ENCODE peak calls at places on chromosome 10, in five cellular contexts. G is right lobe of liver; R is cardiac muscle cell; V is CD8-positive, alpha-beta T cell; O is Peyer's patch. J is an unnamed sample.
A peak's percentile ranks its signal among the peaks of the same experiment; 100 is the strongest.

GRCh38 chr10:73576890-73577591 is 14.1 kb downstream of the USP54 start:
- DNase-seq in O (no peak), R (no peak), V (no peak), G (no peak), J (no peak)

GRCh38 chr10:91090761-91091529 is 129.5 kb upstream of the PCGF5 start:
- DNase-seq in G (no peak), O (no peak), V (no peak), R (no peak), J (no peak)

GRCh38 chr10:48523820-48524758 is 80.8 kb downstream of the ARHGAP22 start:
- DNase-seq in G (no peak), O (no peak), R (peak; percentile 68), V (no peak), J (no peak)

GRCh38 chr10:43295436-43295835 is 28.6 kb upstream of the RASGEF1A start:
- DNase-seq in O (no peak), G (no peak), V (no peak), R (no peak), J (no peak)

GRCh38 chr10:103858360-103858759 is 3.0 kb upstream of the SH3PXD2A start:
- DNase-seq in R (no peak), V (no peak), O (no peak), G (no peak), J (no peak)

GRCh38 chr10:9613338-9613737 is 1404.3 kb upstream of the CELF2 start:
- DNase-seq in R (no peak), G (no peak), V (no peak), O (no peak), J (no peak)

GRCh38 chr10:115649217-115649616 is 556.1 kb downstream of the ATRNL1 start:
- DNase-seq in G (no peak), R (no peak), V (no peak), O (no peak), J (no peak)

GRCh38 chr10:127919418-127920191 is 12.7 kb downstream of the PTPRE start:
- DNase-seq in R (no peak), V (no peak), O (no peak), G (no peak), J (no peak)

GRCh38 chr10:25300073-25300472 is 125.3 kb downstream of the GPR158 start:
- DNase-seq in R (no peak), G (no peak), O (no peak), V (no peak), J (no peak)

GRCh38 chr10:14659626-14660196 is 115.0 kb downstream of the FAM107B start:
- DNase-seq in R (no peak), G (peak; percentile 30), O (peak; percentile 78), V (peak; percentile 19), J (no peak)

GRCh38 chr10:73095479-73096021 is 1.1 kb downstream of the P4HA1 start:
- DNase-seq in G (peak; percentile 53), R (peak; percentile 80), V (no peak), O (peak; percentile 40), J (peak; percentile 61)

GRCh38 chr10:93437000-93437945 is 44.9 kb downstream of the MYOF start:
- DNase-seq in R (peak; percentile 82), G (peak; percentile 31), O (no peak), V (no peak), J (peak; percentile 98)

GRCh38 chr10:52226448-52226847 is 87.6 kb upstream of the DKK1 start:
- DNase-seq in O (no peak), V (no peak), R (no peak), G (no peak), J (no peak)

GRCh38 chr10:61438141-61438984 is 14.8 kb downstream of the TMEM26 start:
- DNase-seq in O (no peak), V (no peak), R (no peak), G (no peak), J (no peak)

GRCh38 chr10:118330295-118331076 is 11.6 kb downstream of the FAM204A start:
- DNase-seq in R (no peak), O (no peak), G (no peak), V (no peak), J (no peak)

GRCh38 chr10:23203369-23204325 is 11.5 kb downstream of the PTF1A start:
- DNase-seq in R (no peak), G (no peak), V (no peak), O (no peak), J (no peak)

GRCh38 chr10:69459893-69460575 is 8.8 kb downstream of the TSPAN15 start:
- DNase-seq in G (no peak), V (no peak), O (no peak), R (no peak), J (no peak)

GRCh38 chr10:32956365-32957197 is 1.4 kb downstream of the ITGB1 start:
- DNase-seq in V (no peak), O (no peak), G (no peak), R (no peak), J (no peak)

GRCh38 chr10:103614511-103615158 is 121.1 kb downstream of the NEURL1 start:
- DNase-seq in R (no peak), V (no peak), G (no peak), O (no peak), J (no peak)

GRCh38 chr10:12367272-12367671 is 17.9 kb downstream of the CAMK1D start:
- DNase-seq in R (no peak), O (no peak), G (no peak), V (no peak), J (no peak)

GRCh38 chr10:110074986-110075664 is 67.3 kb downstream of the ADD3 start:
- DNase-seq in V (no peak), R (no peak), G (no peak), O (no peak), J (peak; percentile 75)

DNA sequence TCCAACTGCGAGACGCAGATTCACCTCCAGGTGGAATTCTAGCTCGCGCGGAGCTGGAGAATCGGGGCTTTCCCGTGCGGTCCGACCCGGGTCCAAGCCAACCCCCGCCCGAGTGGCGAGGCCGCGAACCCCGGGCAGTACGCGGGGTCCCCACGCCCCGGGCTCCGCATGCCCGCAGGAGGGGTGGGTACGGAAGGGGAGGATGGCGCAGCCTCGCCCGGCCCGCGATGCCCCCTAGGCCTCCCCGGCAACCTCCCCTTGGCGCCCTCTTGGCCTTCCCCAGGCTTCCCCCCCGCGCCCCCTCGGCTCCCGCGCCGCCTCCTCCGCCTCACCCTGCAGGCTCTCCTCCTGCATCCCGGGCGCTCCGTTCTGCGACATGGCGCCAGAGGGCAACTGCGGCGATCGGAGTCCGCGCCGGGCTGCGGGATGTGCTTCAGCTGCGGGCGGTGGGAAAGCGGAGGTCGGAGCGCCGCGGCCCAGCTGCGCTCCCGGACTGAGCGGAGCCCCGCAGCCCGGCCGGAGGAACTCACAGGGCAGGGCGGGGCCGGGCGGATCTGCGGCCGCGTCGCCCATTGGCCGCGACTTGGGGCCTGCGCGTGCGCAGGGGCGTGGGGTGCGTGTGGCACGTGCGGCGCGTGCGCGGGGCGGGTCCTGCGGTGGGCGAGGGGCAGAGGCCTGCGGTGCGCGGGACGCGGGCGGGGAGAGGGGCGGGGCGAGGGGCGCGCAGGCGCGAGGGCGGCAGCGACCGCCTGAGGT is at the start of gene BNIP3:
- DNase-seq in G (peak; percentile 96), R (peak; percentile 98), O (peak; percentile 86), V (peak; percentile 84), J (peak; percentile 83)
- H3K27ac ChIP-seq in G (peak within 1 kb of the TSS; percentile 90), R (peak within 1 kb of the TSS; percentile 56), O (peak within 1 kb of the TSS; percentile 76), V (peak within 1 kb of the TSS; percentile 48), J (peak within 1 kb of the TSS; percentile 52)

DNA sequence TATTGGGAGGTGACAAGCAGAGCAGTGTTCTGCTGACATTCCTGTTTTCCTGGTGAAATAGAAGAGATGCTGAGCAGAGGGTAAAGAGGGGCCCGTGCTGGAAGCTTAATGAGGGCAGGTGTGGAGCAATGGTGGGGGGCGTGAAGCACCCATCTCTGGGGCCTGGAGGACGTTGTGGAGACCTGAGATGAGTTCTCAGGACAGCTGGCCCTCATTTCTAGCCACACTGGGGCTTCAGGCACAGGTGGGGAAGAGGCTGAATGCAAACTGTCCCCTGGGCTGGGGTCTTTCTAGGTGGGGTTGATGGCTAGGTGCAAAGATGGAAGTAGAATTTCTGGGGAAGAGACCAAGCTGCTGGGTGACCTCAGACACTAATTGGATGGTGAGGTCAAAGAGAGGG is 274.2 kb upstream of the TCERG1L start:
- DNase-seq in G (no peak), V (no peak), O (peak; percentile 9), R (no peak), J (no peak)
- H3K4me3 ChIP-seq in G (no peak overlapping the region), V (no peak overlapping the region), O (no peak overlapping the region), R (no peak overlapping the region), J (no peak overlapping the region)

GRCh38 chr10:89163265-89163995 is 43.7 kb downstream of the CH25H start:
- DNase-seq in V (peak; percentile 10), O (peak; percentile 52), G (peak; percentile 39), R (no peak), J (no peak)
- H3K27ac ChIP-seq in V (no peak overlapping the region), O (peak overlapping the region; percentile 24), G (no peak overlapping the region), R (no peak overlapping the region), J (no peak overlapping the region)

GRCh38 chr10:133334495-133335237 is 2.0 kb downstream of the CALY start:
- DNase-seq in G (no peak), V (no peak), O (no peak), R (no peak), J (no peak)

GRCh38 chr10:133338080-133339071 is 1.7 kb upstream of the CALY start:
- DNase-seq in O (no peak), V (no peak), R (no peak), G (no peak), J (no peak)

GRCh38 chr10:133335238-133336122 is 1.2 kb downstream of the CALY start:
- DNase-seq in V (peak; percentile 80), R (no peak), O (peak; percentile 74), G (no peak), J (no peak)

GRCh38 chr10:133336131-133337078 is at the start of gene CALY:
- DNase-seq in G (no peak), O (peak; percentile 71), R (peak; percentile 23), V (peak; percentile 80), J (no peak)

DNA sequence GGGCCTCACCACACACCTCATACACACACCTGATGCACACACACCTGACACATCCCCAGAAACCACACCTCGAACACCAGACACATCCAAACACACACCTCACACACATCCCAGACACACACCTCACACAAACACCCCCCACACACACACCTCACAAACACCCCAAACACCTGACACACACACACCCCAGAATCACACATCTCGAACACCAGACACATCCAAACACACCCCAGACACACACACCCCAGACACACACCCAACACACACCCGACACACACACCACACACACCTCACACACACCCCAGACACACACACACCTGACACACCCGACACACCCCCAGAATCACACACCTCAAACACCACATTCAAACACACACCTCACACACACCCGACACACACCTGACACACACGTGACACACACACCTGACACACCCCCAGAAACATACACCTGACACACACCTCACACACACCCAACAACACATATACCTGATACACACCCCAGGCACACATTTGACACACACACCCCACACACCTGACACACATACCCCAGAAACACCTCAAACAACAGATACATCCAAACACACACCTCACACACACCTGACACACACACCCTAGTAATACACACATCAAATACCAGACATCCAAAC is 506 bp upstream of the CALY start:
- DNase-seq in R (no peak), O (no peak), V (no peak), G (no peak), J (no peak)
- H3K4me3 ChIP-seq in R (no peak overlapping the region), O (no peak overlapping the region), V (peak overlapping the region; percentile 14), G (no peak overlapping the region), J (no peak overlapping the region)

GRCh38 chr10:30455816-30456215 is 21.8 kb downstream of the MAP3K8 start:
- DNase-seq in O (peak; percentile 79), V (no peak), R (no peak), G (no peak), J (no peak)
- H3K27ac ChIP-seq in O (peak overlapping the region; percentile 66), V (no peak overlapping the region), R (no peak overlapping the region), G (peak overlapping the region; percentile 54), J (peak overlapping the region; percentile 52)